ENCODE peak calls at places on chromosomes 4 and X, in ten cellular contexts. Z is CD8-positive, alpha-beta T cell; N is IMR-90; K is upper lobe of right lung; W is hepatocyte; S is colonic mucosa; M is endothelial cell of umbilical vein; I is breast epithelium; P is body of pancreas; Q is PC-9. T is an unnamed sample.

GRCh38 chr4:68582339-68582717 is 6.2 kb upstream of the UGT2B17 start:
- DNase-seq in Z (no peak), N (no peak), K (no peak), W (no peak), S (no peak), M (no peak), I (no peak), P (no peak), Q (no peak), T (no peak)

GRCh38 chr4:47553329-47554125 is 68.5 kb downstream of the ATP10D start:
- DNase-seq in Z (no peak), N (peak; percentile 44), K (no peak), W (no peak), S (no peak), M (no peak), I (no peak), P (no peak), Q (peak; percentile 47), T (peak; percentile 49)

GRCh38 chrX:143115466-143115865 is 89.7 kb downstream of the SPANXN4 start:
- DNase-seq in Z (no peak), N (no peak), K (no peak), W (no peak), S (no peak), M (no peak), I (no peak), P (no peak), Q (no peak), T (no peak)

GRCh38 chrX:24696241-24696640 is 2.5 kb downstream of the POLA1 start:
- DNase-seq in Z (no peak), N (no peak), K (no peak), W (no peak), S (no peak), M (no peak), I (no peak), P (no peak), Q (no peak), T (peak; percentile 11)

GRCh38 chr4:83378426-83378825 is 43.8 kb upstream of the HPSE start:
- DNase-seq in Z (no peak), N (no peak), K (no peak), W (no peak), S (no peak), M (no peak), I (no peak), P (no peak), Q (no peak), T (no peak)

GRCh38 chrX:118807151-118808017 is 16.2 kb upstream of the ZCCHC12 start:
- DNase-seq in Z (no peak), N (peak; percentile 52), K (no peak), W (peak; percentile 48), S (peak; percentile 30), M (peak; percentile 50), I (no peak), P (peak; percentile 31), Q (peak; percentile 53), T (peak; percentile 12)

GRCh38 chr4:157023941-157024340 is 52.0 kb upstream of the GLRB start:
- DNase-seq in Z (no peak), N (no peak), K (no peak), W (no peak), S (no peak), M (no peak), I (no peak), P (no peak), Q (no peak), T (no peak)

GRCh38 chrX:19882066-19882775 is 5.2 kb downstream of the SH3KBP1 start:
- DNase-seq in Z (no peak), N (no peak), K (no peak), W (no peak), S (no peak), M (no peak), I (no peak), P (no peak), Q (no peak), T (no peak)

GRCh38 chrX:126167560-126167959 is 1.5 kb upstream of the DCAF12L2 start:
- DNase-seq in Z (no peak), N (no peak), K (no peak), W (no peak), S (no peak), M (no peak), I (no peak), P (no peak), Q (no peak), T (no peak)

GRCh38 chr4:37446016-37446415 is 201.5 kb downstream of the NWD2 start:
- DNase-seq in Z (no peak), N (no peak), K (no peak), W (no peak), S (no peak), M (no peak), I (no peak), P (no peak), Q (no peak), T (no peak)

GRCh38 chrX:153707406-153707805 is 16.8 kb downstream of the BCAP31 start:
- DNase-seq in Z (no peak), N (no peak), K (no peak), W (no peak), S (no peak), M (no peak), I (no peak), P (no peak), Q (no peak), T (no peak)

GRCh38 chr4:73815145-73815544 is 21.3 kb upstream of the CXCL6 start:
- DNase-seq in Z (no peak), N (peak; percentile 43), K (no peak), W (no peak), S (no peak), M (no peak), I (no peak), P (no peak), Q (no peak), T (peak; percentile 34)
- H3K4me1 ChIP-seq in Z (no peaks in the 10 kb centered on the region), N (peaks cover 1% of the 10 kb centered on the region), K (no peaks in the 10 kb centered on the region), W (no peaks in the 10 kb centered on the region), S (no peaks in the 10 kb centered on the region), M (peaks cover 18% of the 10 kb centered on the region), I (no peaks in the 10 kb centered on the region), P (no peaks in the 10 kb centered on the region), Q (peaks cover 6% of the 10 kb centered on the region), T (peaks cover 28% of the 10 kb centered on the region)

GRCh38 chr4:14529653-14530052 is 472.6 kb upstream of the CPEB2 start:
- DNase-seq in Z (no peak), N (no peak), K (no peak), W (peak; percentile 55), S (no peak), M (no peak), I (no peak), P (no peak), Q (peak; percentile 36), T (no peak)
- TF ChIP-seq CTCF in Z (no peak), N (no peak), K (no peak), W (no peak), S (no peak), M (no peak), I (no peak), P (no peak), Q (no peak), T (no peak)

DNA sequence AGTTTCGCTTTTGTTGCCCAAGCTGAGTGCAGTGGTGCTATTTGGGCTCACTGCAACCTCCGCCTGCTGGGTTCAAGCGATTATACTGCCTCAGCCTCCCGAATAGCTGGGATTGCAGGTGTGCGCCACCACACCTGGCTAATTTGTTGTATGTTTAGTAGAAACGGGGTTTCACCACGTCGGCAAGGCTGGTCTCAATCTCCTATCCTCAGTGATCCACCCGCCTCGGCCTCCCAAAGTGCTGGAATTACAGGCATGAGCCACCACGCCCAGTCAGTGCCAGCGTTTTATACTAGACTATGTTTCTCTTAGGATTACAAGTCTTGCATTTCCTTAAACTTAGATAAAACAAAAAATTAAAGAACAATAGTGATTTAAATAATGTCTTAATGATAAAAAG is 13.0 kb downstream of the KLF3 start:
- DNase-seq in Z (no peak), N (no peak), K (no peak), W (no peak), S (no peak), M (no peak), I (no peak), P (no peak), Q (no peak), T (no peak)
- H3K4me1 ChIP-seq in Z (peaks cover 72% of the 10 kb centered on the region), N (peaks cover 39% of the 10 kb centered on the region), K (peaks cover 62% of the 10 kb centered on the region), W (peaks cover 55% of the 10 kb centered on the region), S (peaks cover 8% of the 10 kb centered on the region), M (peaks cover 49% of the 10 kb centered on the region), I (peaks cover 35% of the 10 kb centered on the region), P (peaks cover 55% of the 10 kb centered on the region), Q (peaks cover 42% of the 10 kb centered on the region), T (peaks cover 36% of the 10 kb centered on the region)

GRCh38 chr4:73871911-73872310 is 2.7 kb downstream of the CXCL1 start:
- DNase-seq in Z (no peak), N (no peak), K (no peak), W (no peak), S (no peak), M (peak; percentile 37), I (no peak), P (no peak), Q (no peak), T (no peak)

GRCh38 chr4:73870778-73871177 is 1.6 kb downstream of the CXCL1 start:
- DNase-seq in Z (no peak), N (no peak), K (no peak), W (no peak), S (no peak), M (peak; percentile 22), I (no peak), P (no peak), Q (no peak), T (no peak)

GRCh38 chr4:73869130-73870055 is at the start of gene CXCL1:
- DNase-seq in Z (no peak), N (no peak), K (peak; percentile 76), W (peak; percentile 54), S (peak; percentile 85), M (peak; percentile 52), I (no peak), P (peak; percentile 46), Q (no peak), T (no peak)

GRCh38 chr4:73868206-73869129 is 725 bp upstream of the CXCL1 start:
- DNase-seq in Z (no peak), N (no peak), K (no peak), W (no peak), S (peak; percentile 39), M (peak; percentile 41), I (no peak), P (no peak), Q (no peak), T (no peak)

GRCh38 chr4:73870260-73870659 is 1.1 kb downstream of the CXCL1 start:
- DNase-seq in Z (no peak), N (no peak), K (peak; percentile 67), W (no peak), S (peak; percentile 62), M (peak; percentile 20), I (no peak), P (peak; percentile 23), Q (no peak), T (no peak)
- TF ChIP-seq CTCF in Z (no peak), N (no peak), K (no peak), W (no peak), S (no peak), M (no peak), I (no peak), P (no peak), Q (no peak), T (no peak)

DNA sequence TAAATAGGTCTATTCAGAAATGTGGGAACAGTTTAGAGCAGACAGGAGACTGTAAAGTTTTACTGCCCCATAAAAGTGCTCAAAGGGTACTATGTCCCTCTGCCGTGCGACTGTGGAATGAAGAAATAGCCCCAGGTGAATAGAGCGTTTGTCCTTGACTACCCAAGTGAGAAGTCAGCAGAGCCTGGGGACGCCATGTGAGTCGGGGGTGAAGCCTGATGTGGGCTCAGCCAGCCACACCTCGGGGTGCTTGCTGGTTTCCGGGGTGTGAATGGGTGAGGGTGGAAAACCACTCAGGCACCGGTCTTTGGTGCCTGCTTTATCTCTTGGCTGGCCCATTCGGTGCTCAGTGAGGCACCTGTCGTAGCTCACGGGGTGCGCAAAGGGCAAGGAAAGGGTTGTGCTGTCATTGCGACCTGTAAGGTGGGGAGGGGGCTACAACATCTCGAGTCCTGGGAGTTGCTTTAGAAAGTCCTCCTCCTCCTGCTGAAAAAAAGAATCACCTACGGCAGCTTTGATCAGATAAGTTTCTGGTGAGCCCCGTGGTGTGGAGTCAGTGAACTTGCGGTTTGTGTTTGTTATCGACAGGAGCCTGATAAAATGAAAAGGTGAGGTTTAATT is 895 bp downstream of the TRIM2 start:
- DNase-seq in Z (peak; percentile 60), N (no peak), K (no peak), W (peak; percentile 80), S (peak; percentile 79), M (no peak), I (no peak), P (peak; percentile 38), Q (peak; percentile 80), T (no peak)
- H3K4me1 ChIP-seq in Z (peaks cover 20% of the 10 kb centered on the region), N (peaks cover 4% of the 10 kb centered on the region), K (no peaks in the 10 kb centered on the region), W (peaks cover 17% of the 10 kb centered on the region), S (no peaks in the 10 kb centered on the region), M (peaks cover 2% of the 10 kb centered on the region), I (no peaks in the 10 kb centered on the region), P (peaks cover 40% of the 10 kb centered on the region), Q (peaks cover 15% of the 10 kb centered on the region), T (peaks cover 4% of the 10 kb centered on the region)